ENCODE peak calls at places on chromosome 20, in six cellular contexts. O is pancreas, Z is choroid plexus epithelial cell, P is endodermal cell, X is iPS DF 6.9, T is body of pancreas. M is an unnamed sample.
A peak's percentile ranks its signal among the peaks of the same experiment; 100 is the strongest.

GRCh38 chr20:57894096-57894495 is 184.3 kb upstream of the PMEPA1 start:
- DNase-seq in O (no peak), Z (no peak), P (no peak), X (no peak), T (no peak), M (no peak)

GRCh38 chr20:49799698-49800097 is 12.9 kb upstream of the SLC9A8 start:
- DNase-seq in O (no peak), Z (no peak), P (no peak), X (no peak), T (no peak), M (no peak)

GRCh38 chr20:20340443-20340842 is 27.5 kb upstream of the INSM1 start:
- DNase-seq in O (no peak), Z (no peak), P (no peak), X (no peak), T (no peak), M (no peak)

GRCh38 chr20:33796263-33796906 is 14.8 kb upstream of the CHMP4B start:
- DNase-seq in O (peak; percentile 79), Z (no peak), P (no peak), X (no peak), T (peak; percentile 89), M (peak; percentile 68)

GRCh38 chr20:9955646-9956045 is 79.1 kb upstream of the ANKEF1 start:
- DNase-seq in O (no peak), Z (peak; percentile 18), P (no peak), X (no peak), T (no peak), M (no peak)

GRCh38 chr20:25584905-25585704 is at the start of gene NINL:
- DNase-seq in O (peak; percentile 75), Z (peak; percentile 65), P (peak; percentile 94), X (no peak), T (peak; percentile 76), M (peak; percentile 90)

GRCh38 chr20:58179432-58180099 is 48.9 kb downstream of the ANKRD60 start:
- DNase-seq in O (peak; percentile 61), Z (peak; percentile 40), P (peak; percentile 90), X (no peak), T (peak; percentile 56), M (peak; percentile 77)

GRCh38 chr20:44135811-44136204 is 51.2 kb downstream of the JPH2 start:
- DNase-seq in O (no peak), Z (no peak), P (peak; percentile 20), X (no peak), T (no peak), M (no peak)

M was measured in islet precursor cell.